ENCODE peak calls at places on chromosomes 6 and 20, in seven cellular contexts. One of them, this sample, is unnamed. For H3K4me1, the result is how much of the 10 kb centered on the place peaks cover.

GRCh38 chr6:11067348-11067747 is 23.2 kb upstream of the ELOVL2 start:
- DNase-seq in HepG2: peak
- DNase-seq in Caco-2: peak
- DNase-seq in A549: no peak
- DNase-seq in heart right ventricle: no peak
- DNase-seq in SK-N-SH: no peak
- DNase-seq in lower lobe of right lung: no peak
- DNase-seq in this sample: peak

GRCh38 chr6:38088794-38089193 is 269.3 kb downstream of the ZFAND3 start:
- DNase-seq in HepG2: no peak
- DNase-seq in Caco-2: no peak
- DNase-seq in A549: no peak
- DNase-seq in heart right ventricle: no peak
- DNase-seq in SK-N-SH: no peak
- DNase-seq in lower lobe of right lung: no peak
- DNase-seq in this sample: no peak

GRCh38 chr20:61937963-61938838 is 127.5 kb downstream of the TAF4 start:
- DNase-seq in HepG2: no peak
- DNase-seq in Caco-2: peak
- DNase-seq in A549: no peak
- DNase-seq in heart right ventricle: peak
- DNase-seq in SK-N-SH: no peak
- DNase-seq in lower lobe of right lung: peak
- DNase-seq in this sample: no peak

GRCh38 chr6:6885521-6886088 is 222.2 kb upstream of the RREB1 start:
- DNase-seq in HepG2: no peak
- DNase-seq in Caco-2: no peak
- DNase-seq in A549: no peak
- DNase-seq in heart right ventricle: peak
- DNase-seq in SK-N-SH: no peak
- DNase-seq in lower lobe of right lung: peak
- DNase-seq in this sample: peak

GRCh38 chr6:11668455-11668854 is 110.1 kb downstream of the ADTRP start:
- DNase-seq in HepG2: no peak
- DNase-seq in Caco-2: no peak
- DNase-seq in A549: no peak
- DNase-seq in heart right ventricle: no peak
- DNase-seq in SK-N-SH: no peak
- DNase-seq in lower lobe of right lung: no peak
- DNase-seq in this sample: no peak

GRCh38 chr6:122653094-122653493 is 42.9 kb downstream of the PKIB start:
- DNase-seq in HepG2: peak
- DNase-seq in Caco-2: no peak
- DNase-seq in A549: peak
- DNase-seq in heart right ventricle: no peak
- DNase-seq in SK-N-SH: no peak
- DNase-seq in lower lobe of right lung: no peak
- DNase-seq in this sample: no peak

GRCh38 chr6:114080891-114081510 is 110.1 kb upstream of the HDAC2 start:
- DNase-seq in HepG2: no peak
- DNase-seq in Caco-2: no peak
- DNase-seq in A549: no peak
- DNase-seq in heart right ventricle: no peak
- DNase-seq in SK-N-SH: no peak
- DNase-seq in lower lobe of right lung: no peak
- DNase-seq in this sample: no peak

GRCh38 chr20:6162239-6162638 is 39.4 kb upstream of the FERMT1 start:
- DNase-seq in HepG2: no peak
- DNase-seq in Caco-2: no peak
- DNase-seq in A549: no peak
- DNase-seq in heart right ventricle: peak
- DNase-seq in SK-N-SH: no peak
- DNase-seq in lower lobe of right lung: no peak
- DNase-seq in this sample: peak

GRCh38 chr20:32241807-32242206 is 34.1 kb downstream of the POFUT1 start:
- DNase-seq in HepG2: no peak
- DNase-seq in Caco-2: no peak
- DNase-seq in A549: no peak
- DNase-seq in heart right ventricle: no peak
- DNase-seq in SK-N-SH: no peak
- DNase-seq in lower lobe of right lung: no peak
- DNase-seq in this sample: no peak

GRCh38 chr20:37387519-37388269 is 41.8 kb downstream of the SRC start:
- DNase-seq in HepG2: no peak
- DNase-seq in Caco-2: peak
- DNase-seq in A549: no peak
- DNase-seq in heart right ventricle: no peak
- DNase-seq in SK-N-SH: peak
- DNase-seq in lower lobe of right lung: peak
- DNase-seq in this sample: peak

GRCh38 chr6:152189736-152190135 is 382.3 kb downstream of the ESR1 start:
- DNase-seq in HepG2: no peak
- DNase-seq in Caco-2: no peak
- DNase-seq in A549: no peak
- DNase-seq in heart right ventricle: no peak
- DNase-seq in SK-N-SH: no peak
- DNase-seq in lower lobe of right lung: no peak
- DNase-seq in this sample: no peak

GRCh38 chr6:10747251-10747972 is at the start of gene TMEM14B:
- DNase-seq in HepG2: peak
- DNase-seq in Caco-2: peak
- DNase-seq in A549: peak
- DNase-seq in heart right ventricle: peak
- DNase-seq in SK-N-SH: peak
- DNase-seq in lower lobe of right lung: peak
- DNase-seq in this sample: peak

GRCh38 chr6:73743556-73743955 is 47.6 kb downstream of the CD109 start:
- DNase-seq in HepG2: no peak
- DNase-seq in Caco-2: no peak
- DNase-seq in A549: no peak
- DNase-seq in heart right ventricle: no peak
- DNase-seq in SK-N-SH: no peak
- DNase-seq in lower lobe of right lung: no peak
- DNase-seq in this sample: no peak

GRCh38 chr6:3612341-3613041 is 139.0 kb downstream of the PXDC1 start:
- DNase-seq in HepG2: peak
- DNase-seq in Caco-2: no peak
- DNase-seq in A549: peak
- DNase-seq in heart right ventricle: no peak
- DNase-seq in SK-N-SH: no peak
- DNase-seq in lower lobe of right lung: no peak
- DNase-seq in this sample: no peak

GRCh38 chr6:145423936-145424335 is 311.4 kb downstream of the EPM2A start:
- DNase-seq in HepG2: no peak
- DNase-seq in Caco-2: no peak
- DNase-seq in A549: no peak
- DNase-seq in heart right ventricle: no peak
- DNase-seq in SK-N-SH: no peak
- DNase-seq in lower lobe of right lung: no peak
- DNase-seq in this sample: no peak

GRCh38 chr6:624979-625378 is 31.9 kb downstream of the HUS1B start:
- DNase-seq in HepG2: no peak
- DNase-seq in Caco-2: no peak
- DNase-seq in A549: peak
- DNase-seq in heart right ventricle: no peak
- DNase-seq in SK-N-SH: peak
- DNase-seq in lower lobe of right lung: no peak
- DNase-seq in this sample: no peak

GRCh38 chr20:47262365-47263013 is 94.0 kb downstream of the ZMYND8 start:
- DNase-seq in HepG2: no peak
- DNase-seq in Caco-2: no peak
- DNase-seq in A549: no peak
- DNase-seq in heart right ventricle: no peak
- DNase-seq in SK-N-SH: peak
- DNase-seq in lower lobe of right lung: no peak
- DNase-seq in this sample: no peak

GRCh38 chr20:20780127-20780822 is 67.8 kb upstream of the RALGAPA2 start:
- DNase-seq in HepG2: peak
- DNase-seq in Caco-2: no peak
- DNase-seq in A549: peak
- DNase-seq in heart right ventricle: peak
- DNase-seq in SK-N-SH: no peak
- DNase-seq in lower lobe of right lung: peak
- DNase-seq in this sample: peak

GRCh38 chr6:63839485-63839884 is 203.9 kb downstream of the PHF3 start:
- DNase-seq in HepG2: no peak
- DNase-seq in Caco-2: no peak
- DNase-seq in A549: no peak
- DNase-seq in heart right ventricle: no peak
- DNase-seq in SK-N-SH: no peak
- DNase-seq in lower lobe of right lung: no peak
- DNase-seq in this sample: no peak

GRCh38 chr6:3749991-3750323 is 1.6 kb downstream of the PXDC1 start:
- DNase-seq in HepG2: peak
- DNase-seq in Caco-2: no peak
- DNase-seq in A549: no peak
- DNase-seq in heart right ventricle: no peak
- DNase-seq in SK-N-SH: no peak
- DNase-seq in lower lobe of right lung: no peak
- DNase-seq in this sample: peak

GRCh38 chr6:64815718-64816117 is 891.3 kb downstream of the EYS start:
- DNase-seq in HepG2: peak
- DNase-seq in Caco-2: no peak
- DNase-seq in A549: no peak
- DNase-seq in heart right ventricle: no peak
- DNase-seq in SK-N-SH: no peak
- DNase-seq in lower lobe of right lung: no peak
- DNase-seq in this sample: no peak

GRCh38 chr6:14664112-14664592 is 546.6 kb downstream of the CD83 start:
- DNase-seq in HepG2: no peak
- DNase-seq in Caco-2: no peak
- DNase-seq in A549: no peak
- DNase-seq in heart right ventricle: no peak
- DNase-seq in SK-N-SH: peak
- DNase-seq in lower lobe of right lung: no peak
- DNase-seq in this sample: no peak

GRCh38 chr6:113351183-113351834 is 505.8 kb upstream of the MARCKS start:
- DNase-seq in HepG2: no peak
- DNase-seq in Caco-2: no peak
- DNase-seq in A549: no peak
- DNase-seq in heart right ventricle: no peak
- DNase-seq in SK-N-SH: no peak
- DNase-seq in lower lobe of right lung: no peak
- DNase-seq in this sample: no peak

GRCh38 chr20:59605691-59606364 is 1.5 kb downstream of the PHACTR3 start:
- DNase-seq in HepG2: no peak
- DNase-seq in Caco-2: no peak
- DNase-seq in A549: no peak
- DNase-seq in heart right ventricle: no peak
- DNase-seq in SK-N-SH: peak
- DNase-seq in lower lobe of right lung: no peak
- DNase-seq in this sample: no peak

DNA sequence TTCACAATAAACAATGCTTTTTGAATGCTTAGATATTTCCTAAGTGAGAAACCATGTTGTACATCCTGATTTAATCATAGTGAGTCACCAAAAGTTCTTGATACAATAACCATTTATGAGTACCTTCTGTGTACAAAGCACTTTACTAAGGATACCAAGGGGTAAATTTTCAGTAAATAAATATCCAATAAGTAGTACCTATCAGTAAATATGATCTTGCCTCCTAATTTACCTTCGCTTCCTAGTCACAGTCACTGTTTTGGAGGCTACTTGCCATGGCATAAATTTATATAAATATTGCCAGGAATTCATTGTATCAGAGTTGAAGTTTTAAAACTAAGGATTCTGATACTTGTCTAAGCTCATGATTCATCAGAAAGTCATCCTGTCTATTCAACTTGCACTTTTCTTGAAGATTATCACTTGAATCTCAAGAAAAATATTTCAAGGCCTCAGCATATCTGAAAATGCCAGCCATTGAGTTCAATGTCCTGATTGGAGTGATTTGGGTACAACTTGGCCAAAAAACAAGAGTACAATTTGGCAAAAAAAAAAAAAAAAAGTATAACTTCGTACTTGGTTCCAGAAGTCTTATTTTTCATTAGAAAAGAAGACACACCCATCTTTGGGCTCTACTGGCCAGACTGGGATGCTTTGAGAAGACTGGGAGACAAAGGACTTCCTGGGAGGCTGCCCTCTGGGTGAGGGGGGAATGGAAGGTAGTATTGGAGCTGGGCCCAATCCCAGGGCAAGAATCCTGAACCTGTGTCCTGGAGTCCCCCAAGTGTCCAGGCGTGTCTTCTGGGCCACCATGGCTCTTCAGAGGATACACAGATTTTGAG is 32.8 kb downstream of the RAB22A start:
- DNase-seq in HepG2: no peak
- DNase-seq in Caco-2: no peak
- DNase-seq in A549: peak
- DNase-seq in heart right ventricle: no peak
- DNase-seq in SK-N-SH: no peak
- DNase-seq in lower lobe of right lung: no peak
- DNase-seq in this sample: no peak
- H3K4me1 ChIP-seq in HepG2: under half
- H3K4me1 ChIP-seq in Caco-2: under half
- H3K4me1 ChIP-seq in A549: under half
- H3K4me1 ChIP-seq in heart right ventricle: under half
- H3K4me1 ChIP-seq in SK-N-SH: under half
- H3K4me1 ChIP-seq in lower lobe of right lung: under half
- H3K4me1 ChIP-seq in this sample: under half

GRCh38 chr6:110341671-110342304 is 16.4 kb downstream of the METTL24 start:
- DNase-seq in HepG2: peak
- DNase-seq in Caco-2: peak
- DNase-seq in A549: peak
- DNase-seq in heart right ventricle: no peak
- DNase-seq in SK-N-SH: peak
- DNase-seq in lower lobe of right lung: no peak
- DNase-seq in this sample: no peak
- TF ChIP-seq CTCF in HepG2: peak
- TF ChIP-seq CTCF in Caco-2: peak
- TF ChIP-seq CTCF in A549: no peak
- TF ChIP-seq CTCF in heart right ventricle: no peak
- TF ChIP-seq CTCF in SK-N-SH: peak
- TF ChIP-seq CTCF in lower lobe of right lung: peak
- TF ChIP-seq CTCF in this sample: no peak

DNA sequence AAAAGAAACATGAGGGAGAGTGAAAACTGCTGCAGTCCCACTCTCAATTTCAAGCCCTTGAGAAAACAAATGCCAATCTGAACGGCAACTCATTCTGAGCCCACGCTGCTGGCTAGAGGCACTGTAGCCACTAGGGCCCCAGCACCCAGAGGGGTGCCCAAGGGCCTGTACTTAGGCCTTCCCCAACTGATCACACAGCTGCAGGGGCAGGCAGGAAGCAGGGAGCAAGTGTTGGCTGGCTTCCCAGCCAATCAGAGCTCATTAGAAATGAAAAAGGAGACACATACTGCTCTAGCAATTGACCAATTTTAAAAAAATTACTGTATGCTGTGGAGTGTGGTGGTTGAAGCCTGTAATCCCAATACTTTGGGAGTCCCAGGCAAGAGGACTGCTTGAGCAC is 3.7 kb upstream of the BEND3 start:
- DNase-seq in HepG2: no peak
- DNase-seq in Caco-2: no peak
- DNase-seq in A549: no peak
- DNase-seq in heart right ventricle: no peak
- DNase-seq in SK-N-SH: no peak
- DNase-seq in lower lobe of right lung: no peak
- DNase-seq in this sample: no peak
- H3K4me1 ChIP-seq in HepG2: under half
- H3K4me1 ChIP-seq in Caco-2: under half
- H3K4me1 ChIP-seq in A549: under half
- H3K4me1 ChIP-seq in heart right ventricle: under half
- H3K4me1 ChIP-seq in SK-N-SH: under half
- H3K4me1 ChIP-seq in lower lobe of right lung: under half
- H3K4me1 ChIP-seq in this sample: under half

GRCh38 chr20:44399446-44399845 is 43.9 kb downstream of the HNF4A start:
- DNase-seq in HepG2: no peak
- DNase-seq in Caco-2: no peak
- DNase-seq in A549: no peak
- DNase-seq in heart right ventricle: no peak
- DNase-seq in SK-N-SH: no peak
- DNase-seq in lower lobe of right lung: no peak
- DNase-seq in this sample: no peak
- TF ChIP-seq CTCF in HepG2: no peak
- TF ChIP-seq CTCF in Caco-2: no peak
- TF ChIP-seq CTCF in A549: no peak
- TF ChIP-seq CTCF in heart right ventricle: no peak
- TF ChIP-seq CTCF in SK-N-SH: no peak
- TF ChIP-seq CTCF in lower lobe of right lung: no peak
- TF ChIP-seq CTCF in this sample: no peak